ENCODE peak calls at places on chromosomes 13 and 19, in ten cellular contexts. One of them, this sample, is unnamed.

GRCh38 chr19:7904074-7905020 is 670 bp downstream of the MAP2K7 start:
- DNase-seq in NCI-H748 treated with DMSO at 0.1 percent for 48 hours: no peak
- DNase-seq in T-helper 9 cell: peak
- DNase-seq in stimulated activated CD4-positive, alpha-beta T cell treated with anti-CD3 and anti-CD28 coated beads, Interleukin-4, amount 100 ng/mL, for 48 hours: no peak
- DNase-seq in AG04450: no peak
- DNase-seq in iPS DF 6.9: no peak
- DNase-seq in activated T-cell treated with anti-CD3 and anti-CD28 coated beads for 1 hour: no peak
- DNase-seq in sciatic nerve: peak
- DNase-seq in heart left ventricle: peak
- DNase-seq in HCT116: no peak
- DNase-seq in this sample: no peak

GRCh38 chr13:34070006-34070405 is 252.1 kb downstream of the RFC3 start:
- DNase-seq in NCI-H748 treated with DMSO at 0.1 percent for 48 hours: no peak
- DNase-seq in T-helper 9 cell: no peak
- DNase-seq in stimulated activated CD4-positive, alpha-beta T cell treated with anti-CD3 and anti-CD28 coated beads, Interleukin-4, amount 100 ng/mL, for 48 hours: no peak
- DNase-seq in AG04450: no peak
- DNase-seq in iPS DF 6.9: no peak
- DNase-seq in activated T-cell treated with anti-CD3 and anti-CD28 coated beads for 1 hour: no peak
- DNase-seq in sciatic nerve: no peak
- DNase-seq in heart left ventricle: no peak
- DNase-seq in HCT116: no peak
- DNase-seq in this sample: no peak

GRCh38 chr13:113332615-113333014 is 31.3 kb downstream of the GRTP1 start:
- DNase-seq in NCI-H748 treated with DMSO at 0.1 percent for 48 hours: no peak
- DNase-seq in T-helper 9 cell: no peak
- DNase-seq in stimulated activated CD4-positive, alpha-beta T cell treated with anti-CD3 and anti-CD28 coated beads, Interleukin-4, amount 100 ng/mL, for 48 hours: no peak
- DNase-seq in AG04450: no peak
- DNase-seq in iPS DF 6.9: no peak
- DNase-seq in activated T-cell treated with anti-CD3 and anti-CD28 coated beads for 1 hour: no peak
- DNase-seq in sciatic nerve: no peak
- DNase-seq in heart left ventricle: no peak
- DNase-seq in HCT116: no peak
- DNase-seq in this sample: no peak

GRCh38 chr19:42468273-42468796 is 25.6 kb upstream of the CXCL17 start:
- DNase-seq in NCI-H748 treated with DMSO at 0.1 percent for 48 hours: no peak
- DNase-seq in T-helper 9 cell: no peak
- DNase-seq in stimulated activated CD4-positive, alpha-beta T cell treated with anti-CD3 and anti-CD28 coated beads, Interleukin-4, amount 100 ng/mL, for 48 hours: no peak
- DNase-seq in AG04450: peak
- DNase-seq in iPS DF 6.9: no peak
- DNase-seq in activated T-cell treated with anti-CD3 and anti-CD28 coated beads for 1 hour: no peak
- DNase-seq in sciatic nerve: no peak
- DNase-seq in heart left ventricle: no peak
- DNase-seq in HCT116: peak
- DNase-seq in this sample: no peak

GRCh38 chr19:49347835-49348234 is 12.6 kb downstream of the CD37 start:
- DNase-seq in NCI-H748 treated with DMSO at 0.1 percent for 48 hours: no peak
- DNase-seq in T-helper 9 cell: no peak
- DNase-seq in stimulated activated CD4-positive, alpha-beta T cell treated with anti-CD3 and anti-CD28 coated beads, Interleukin-4, amount 100 ng/mL, for 48 hours: no peak
- DNase-seq in AG04450: no peak
- DNase-seq in iPS DF 6.9: no peak
- DNase-seq in activated T-cell treated with anti-CD3 and anti-CD28 coated beads for 1 hour: no peak
- DNase-seq in sciatic nerve: no peak
- DNase-seq in heart left ventricle: no peak
- DNase-seq in HCT116: peak
- DNase-seq in this sample: no peak

GRCh38 chr13:36051082-36051481 is 80.1 kb downstream of the DCLK1 start:
- DNase-seq in NCI-H748 treated with DMSO at 0.1 percent for 48 hours: no peak
- DNase-seq in T-helper 9 cell: no peak
- DNase-seq in stimulated activated CD4-positive, alpha-beta T cell treated with anti-CD3 and anti-CD28 coated beads, Interleukin-4, amount 100 ng/mL, for 48 hours: no peak
- DNase-seq in AG04450: no peak
- DNase-seq in iPS DF 6.9: no peak
- DNase-seq in activated T-cell treated with anti-CD3 and anti-CD28 coated beads for 1 hour: no peak
- DNase-seq in sciatic nerve: no peak
- DNase-seq in heart left ventricle: no peak
- DNase-seq in HCT116: no peak
- DNase-seq in this sample: no peak

GRCh38 chr19:43778651-43779050 is 2.1 kb downstream of the KCNN4 start:
- DNase-seq in NCI-H748 treated with DMSO at 0.1 percent for 48 hours: peak
- DNase-seq in T-helper 9 cell: no peak
- DNase-seq in stimulated activated CD4-positive, alpha-beta T cell treated with anti-CD3 and anti-CD28 coated beads, Interleukin-4, amount 100 ng/mL, for 48 hours: no peak
- DNase-seq in AG04450: no peak
- DNase-seq in iPS DF 6.9: no peak
- DNase-seq in activated T-cell treated with anti-CD3 and anti-CD28 coated beads for 1 hour: no peak
- DNase-seq in sciatic nerve: no peak
- DNase-seq in heart left ventricle: no peak
- DNase-seq in HCT116: no peak
- DNase-seq in this sample: no peak

GRCh38 chr19:11964858-11965645 is at the start of gene ZNF763:
- DNase-seq in NCI-H748 treated with DMSO at 0.1 percent for 48 hours: peak
- DNase-seq in T-helper 9 cell: peak
- DNase-seq in stimulated activated CD4-positive, alpha-beta T cell treated with anti-CD3 and anti-CD28 coated beads, Interleukin-4, amount 100 ng/mL, for 48 hours: peak
- DNase-seq in AG04450: no peak
- DNase-seq in iPS DF 6.9: peak
- DNase-seq in activated T-cell treated with anti-CD3 and anti-CD28 coated beads for 1 hour: peak
- DNase-seq in sciatic nerve: peak
- DNase-seq in heart left ventricle: peak
- DNase-seq in HCT116: no peak
- DNase-seq in this sample: peak

GRCh38 chr19:40441719-40442253 is 2.3 kb downstream of the SERTAD3 start:
- DNase-seq in NCI-H748 treated with DMSO at 0.1 percent for 48 hours: no peak
- DNase-seq in T-helper 9 cell: no peak
- DNase-seq in stimulated activated CD4-positive, alpha-beta T cell treated with anti-CD3 and anti-CD28 coated beads, Interleukin-4, amount 100 ng/mL, for 48 hours: no peak
- DNase-seq in AG04450: no peak
- DNase-seq in iPS DF 6.9: no peak
- DNase-seq in activated T-cell treated with anti-CD3 and anti-CD28 coated beads for 1 hour: no peak
- DNase-seq in sciatic nerve: no peak
- DNase-seq in heart left ventricle: no peak
- DNase-seq in HCT116: no peak
- DNase-seq in this sample: no peak

GRCh38 chr13:27034678-27035111 is 136.9 kb downstream of the USP12 start:
- DNase-seq in NCI-H748 treated with DMSO at 0.1 percent for 48 hours: no peak
- DNase-seq in T-helper 9 cell: no peak
- DNase-seq in stimulated activated CD4-positive, alpha-beta T cell treated with anti-CD3 and anti-CD28 coated beads, Interleukin-4, amount 100 ng/mL, for 48 hours: no peak
- DNase-seq in AG04450: no peak
- DNase-seq in iPS DF 6.9: no peak
- DNase-seq in activated T-cell treated with anti-CD3 and anti-CD28 coated beads for 1 hour: no peak
- DNase-seq in sciatic nerve: no peak
- DNase-seq in heart left ventricle: no peak
- DNase-seq in HCT116: no peak
- DNase-seq in this sample: no peak

GRCh38 chr13:30053904-30054303 is 203.5 kb upstream of the UBL3 start:
- DNase-seq in NCI-H748 treated with DMSO at 0.1 percent for 48 hours: no peak
- DNase-seq in T-helper 9 cell: no peak
- DNase-seq in stimulated activated CD4-positive, alpha-beta T cell treated with anti-CD3 and anti-CD28 coated beads, Interleukin-4, amount 100 ng/mL, for 48 hours: no peak
- DNase-seq in AG04450: no peak
- DNase-seq in iPS DF 6.9: no peak
- DNase-seq in activated T-cell treated with anti-CD3 and anti-CD28 coated beads for 1 hour: no peak
- DNase-seq in sciatic nerve: no peak
- DNase-seq in heart left ventricle: no peak
- DNase-seq in HCT116: no peak
- DNase-seq in this sample: peak

GRCh38 chr13:98581971-98582702 is 5.2 kb upstream of the STK24 start:
- DNase-seq in NCI-H748 treated with DMSO at 0.1 percent for 48 hours: no peak
- DNase-seq in T-helper 9 cell: no peak
- DNase-seq in stimulated activated CD4-positive, alpha-beta T cell treated with anti-CD3 and anti-CD28 coated beads, Interleukin-4, amount 100 ng/mL, for 48 hours: no peak
- DNase-seq in AG04450: no peak
- DNase-seq in iPS DF 6.9: no peak
- DNase-seq in activated T-cell treated with anti-CD3 and anti-CD28 coated beads for 1 hour: no peak
- DNase-seq in sciatic nerve: no peak
- DNase-seq in heart left ventricle: no peak
- DNase-seq in HCT116: no peak
- DNase-seq in this sample: no peak

GRCh38 chr13:70520275-70520674 is 412.0 kb upstream of the KLHL1 start:
- DNase-seq in NCI-H748 treated with DMSO at 0.1 percent for 48 hours: no peak
- DNase-seq in T-helper 9 cell: no peak
- DNase-seq in stimulated activated CD4-positive, alpha-beta T cell treated with anti-CD3 and anti-CD28 coated beads, Interleukin-4, amount 100 ng/mL, for 48 hours: no peak
- DNase-seq in AG04450: no peak
- DNase-seq in iPS DF 6.9: no peak
- DNase-seq in activated T-cell treated with anti-CD3 and anti-CD28 coated beads for 1 hour: no peak
- DNase-seq in sciatic nerve: no peak
- DNase-seq in heart left ventricle: no peak
- DNase-seq in HCT116: no peak
- DNase-seq in this sample: no peak

GRCh38 chr13:94956407-94957110 is 244.2 kb upstream of the SOX21 start:
- DNase-seq in NCI-H748 treated with DMSO at 0.1 percent for 48 hours: no peak
- DNase-seq in T-helper 9 cell: no peak
- DNase-seq in stimulated activated CD4-positive, alpha-beta T cell treated with anti-CD3 and anti-CD28 coated beads, Interleukin-4, amount 100 ng/mL, for 48 hours: no peak
- DNase-seq in AG04450: no peak
- DNase-seq in iPS DF 6.9: no peak
- DNase-seq in activated T-cell treated with anti-CD3 and anti-CD28 coated beads for 1 hour: no peak
- DNase-seq in sciatic nerve: no peak
- DNase-seq in heart left ventricle: no peak
- DNase-seq in HCT116: no peak
- DNase-seq in this sample: no peak

GRCh38 chr19:719081-719512 is 10.4 kb downstream of the PALM start:
- DNase-seq in NCI-H748 treated with DMSO at 0.1 percent for 48 hours: no peak
- DNase-seq in T-helper 9 cell: no peak
- DNase-seq in stimulated activated CD4-positive, alpha-beta T cell treated with anti-CD3 and anti-CD28 coated beads, Interleukin-4, amount 100 ng/mL, for 48 hours: no peak
- DNase-seq in AG04450: no peak
- DNase-seq in iPS DF 6.9: no peak
- DNase-seq in activated T-cell treated with anti-CD3 and anti-CD28 coated beads for 1 hour: no peak
- DNase-seq in sciatic nerve: peak
- DNase-seq in heart left ventricle: no peak
- DNase-seq in HCT116: no peak
- DNase-seq in this sample: no peak

GRCh38 chr19:40511487-40511886 is 44.7 kb downstream of the SPTBN4 start:
- DNase-seq in NCI-H748 treated with DMSO at 0.1 percent for 48 hours: no peak
- DNase-seq in T-helper 9 cell: no peak
- DNase-seq in stimulated activated CD4-positive, alpha-beta T cell treated with anti-CD3 and anti-CD28 coated beads, Interleukin-4, amount 100 ng/mL, for 48 hours: no peak
- DNase-seq in AG04450: no peak
- DNase-seq in iPS DF 6.9: no peak
- DNase-seq in activated T-cell treated with anti-CD3 and anti-CD28 coated beads for 1 hour: no peak
- DNase-seq in sciatic nerve: no peak
- DNase-seq in heart left ventricle: no peak
- DNase-seq in HCT116: no peak
- DNase-seq in this sample: no peak

GRCh38 chr13:98346904-98347636 is 170.0 kb upstream of the RNF113B start:
- DNase-seq in NCI-H748 treated with DMSO at 0.1 percent for 48 hours: no peak
- DNase-seq in T-helper 9 cell: no peak
- DNase-seq in stimulated activated CD4-positive, alpha-beta T cell treated with anti-CD3 and anti-CD28 coated beads, Interleukin-4, amount 100 ng/mL, for 48 hours: no peak
- DNase-seq in AG04450: no peak
- DNase-seq in iPS DF 6.9: no peak
- DNase-seq in activated T-cell treated with anti-CD3 and anti-CD28 coated beads for 1 hour: no peak
- DNase-seq in sciatic nerve: no peak
- DNase-seq in heart left ventricle: no peak
- DNase-seq in HCT116: no peak
- DNase-seq in this sample: no peak

GRCh38 chr13:37319041-37319443 is 213.6 kb upstream of the CSNK1A1L start:
- DNase-seq in NCI-H748 treated with DMSO at 0.1 percent for 48 hours: no peak
- DNase-seq in T-helper 9 cell: no peak
- DNase-seq in stimulated activated CD4-positive, alpha-beta T cell treated with anti-CD3 and anti-CD28 coated beads, Interleukin-4, amount 100 ng/mL, for 48 hours: no peak
- DNase-seq in AG04450: peak
- DNase-seq in iPS DF 6.9: no peak
- DNase-seq in activated T-cell treated with anti-CD3 and anti-CD28 coated beads for 1 hour: no peak
- DNase-seq in sciatic nerve: no peak
- DNase-seq in heart left ventricle: no peak
- DNase-seq in HCT116: no peak
- DNase-seq in this sample: no peak

GRCh38 chr19:36417752-36418286 is 625 bp downstream of the ZFP82 start:
- DNase-seq in NCI-H748 treated with DMSO at 0.1 percent for 48 hours: no peak
- DNase-seq in T-helper 9 cell: no peak
- DNase-seq in stimulated activated CD4-positive, alpha-beta T cell treated with anti-CD3 and anti-CD28 coated beads, Interleukin-4, amount 100 ng/mL, for 48 hours: no peak
- DNase-seq in AG04450: no peak
- DNase-seq in iPS DF 6.9: no peak
- DNase-seq in activated T-cell treated with anti-CD3 and anti-CD28 coated beads for 1 hour: no peak
- DNase-seq in sciatic nerve: peak
- DNase-seq in heart left ventricle: no peak
- DNase-seq in HCT116: no peak
- DNase-seq in this sample: no peak

GRCh38 chr19:13120817-13121216 is 2.8 kb downstream of the NACC1 start:
- DNase-seq in NCI-H748 treated with DMSO at 0.1 percent for 48 hours: no peak
- DNase-seq in T-helper 9 cell: no peak
- DNase-seq in stimulated activated CD4-positive, alpha-beta T cell treated with anti-CD3 and anti-CD28 coated beads, Interleukin-4, amount 100 ng/mL, for 48 hours: no peak
- DNase-seq in AG04450: no peak
- DNase-seq in iPS DF 6.9: no peak
- DNase-seq in activated T-cell treated with anti-CD3 and anti-CD28 coated beads for 1 hour: no peak
- DNase-seq in sciatic nerve: no peak
- DNase-seq in heart left ventricle: no peak
- DNase-seq in HCT116: no peak
- DNase-seq in this sample: no peak

GRCh38 chr19:46015961-46016425 is 6.9 kb downstream of the PGLYRP1 start:
- DNase-seq in NCI-H748 treated with DMSO at 0.1 percent for 48 hours: peak
- DNase-seq in T-helper 9 cell: peak
- DNase-seq in stimulated activated CD4-positive, alpha-beta T cell treated with anti-CD3 and anti-CD28 coated beads, Interleukin-4, amount 100 ng/mL, for 48 hours: no peak
- DNase-seq in AG04450: no peak
- DNase-seq in iPS DF 6.9: no peak
- DNase-seq in activated T-cell treated with anti-CD3 and anti-CD28 coated beads for 1 hour: peak
- DNase-seq in sciatic nerve: no peak
- DNase-seq in heart left ventricle: peak
- DNase-seq in HCT116: no peak
- DNase-seq in this sample: no peak

GRCh38 chr13:48233097-48233885 is at the start of gene ITM2B:
- DNase-seq in NCI-H748 treated with DMSO at 0.1 percent for 48 hours: peak
- DNase-seq in T-helper 9 cell: peak
- DNase-seq in stimulated activated CD4-positive, alpha-beta T cell treated with anti-CD3 and anti-CD28 coated beads, Interleukin-4, amount 100 ng/mL, for 48 hours: peak
- DNase-seq in AG04450: no peak
- DNase-seq in iPS DF 6.9: no peak
- DNase-seq in activated T-cell treated with anti-CD3 and anti-CD28 coated beads for 1 hour: peak
- DNase-seq in sciatic nerve: peak
- DNase-seq in heart left ventricle: peak
- DNase-seq in HCT116: peak
- DNase-seq in this sample: peak

GRCh38 chr13:83547043-83547442 is 335.2 kb downstream of the SLITRK1 start:
- DNase-seq in NCI-H748 treated with DMSO at 0.1 percent for 48 hours: no peak
- DNase-seq in T-helper 9 cell: no peak
- DNase-seq in stimulated activated CD4-positive, alpha-beta T cell treated with anti-CD3 and anti-CD28 coated beads, Interleukin-4, amount 100 ng/mL, for 48 hours: no peak
- DNase-seq in AG04450: no peak
- DNase-seq in iPS DF 6.9: no peak
- DNase-seq in activated T-cell treated with anti-CD3 and anti-CD28 coated beads for 1 hour: no peak
- DNase-seq in sciatic nerve: no peak
- DNase-seq in heart left ventricle: no peak
- DNase-seq in HCT116: no peak
- DNase-seq in this sample: no peak

GRCh38 chr19:45814166-45814780 is 835 bp downstream of the RSPH6A start:
- DNase-seq in NCI-H748 treated with DMSO at 0.1 percent for 48 hours: no peak
- DNase-seq in T-helper 9 cell: no peak
- DNase-seq in stimulated activated CD4-positive, alpha-beta T cell treated with anti-CD3 and anti-CD28 coated beads, Interleukin-4, amount 100 ng/mL, for 48 hours: no peak
- DNase-seq in AG04450: no peak
- DNase-seq in iPS DF 6.9: no peak
- DNase-seq in activated T-cell treated with anti-CD3 and anti-CD28 coated beads for 1 hour: no peak
- DNase-seq in sciatic nerve: no peak
- DNase-seq in heart left ventricle: no peak
- DNase-seq in HCT116: no peak
- DNase-seq in this sample: no peak

GRCh38 chr13:85091835-85092234 is 707.4 kb downstream of the SLITRK6 start:
- DNase-seq in NCI-H748 treated with DMSO at 0.1 percent for 48 hours: no peak
- DNase-seq in T-helper 9 cell: no peak
- DNase-seq in stimulated activated CD4-positive, alpha-beta T cell treated with anti-CD3 and anti-CD28 coated beads, Interleukin-4, amount 100 ng/mL, for 48 hours: no peak
- DNase-seq in AG04450: no peak
- DNase-seq in iPS DF 6.9: no peak
- DNase-seq in activated T-cell treated with anti-CD3 and anti-CD28 coated beads for 1 hour: no peak
- DNase-seq in sciatic nerve: no peak
- DNase-seq in heart left ventricle: no peak
- DNase-seq in HCT116: no peak
- DNase-seq in this sample: no peak

GRCh38 chr13:104140557-104140956 is 1074.3 kb upstream of the SLC10A2 start:
- DNase-seq in NCI-H748 treated with DMSO at 0.1 percent for 48 hours: peak
- DNase-seq in T-helper 9 cell: no peak
- DNase-seq in stimulated activated CD4-positive, alpha-beta T cell treated with anti-CD3 and anti-CD28 coated beads, Interleukin-4, amount 100 ng/mL, for 48 hours: no peak
- DNase-seq in AG04450: no peak
- DNase-seq in iPS DF 6.9: no peak
- DNase-seq in activated T-cell treated with anti-CD3 and anti-CD28 coated beads for 1 hour: no peak
- DNase-seq in sciatic nerve: no peak
- DNase-seq in heart left ventricle: no peak
- DNase-seq in HCT116: peak
- DNase-seq in this sample: no peak

GRCh38 chr13:105333416-105333815 is 1202.0 kb downstream of the EFNB2 start:
- DNase-seq in NCI-H748 treated with DMSO at 0.1 percent for 48 hours: no peak
- DNase-seq in T-helper 9 cell: no peak
- DNase-seq in stimulated activated CD4-positive, alpha-beta T cell treated with anti-CD3 and anti-CD28 coated beads, Interleukin-4, amount 100 ng/mL, for 48 hours: no peak
- DNase-seq in AG04450: no peak
- DNase-seq in iPS DF 6.9: no peak
- DNase-seq in activated T-cell treated with anti-CD3 and anti-CD28 coated beads for 1 hour: no peak
- DNase-seq in sciatic nerve: no peak
- DNase-seq in heart left ventricle: no peak
- DNase-seq in HCT116: no peak
- DNase-seq in this sample: no peak